ENCODE peak calls at places on chromosomes 11 and 22, in five cellular contexts. W is kidney, C is cardiac muscle cell, H is testis, Q is esophagus squamous epithelium. R is an unnamed sample.

GRCh38 chr11:60756307-60757032 is at the start of gene MS4A15:
- DNase-seq in W (no peak), Q (no peak), C (no peak), H (no peak), R (peak; percentile 20)

GRCh38 chr11:44680982-44681597 is 45.7 kb upstream of the TSPAN18 start:
- DNase-seq in W (no peak), C (peak; percentile 47), Q (no peak), H (no peak), R (peak; percentile 18)

GRCh38 chr11:42524534-42525227 is 787.1 kb upstream of the API5 start:
- DNase-seq in Q (no peak), W (no peak), H (peak; percentile 77), C (peak; percentile 84), R (peak; percentile 59)

GRCh38 chr11:28679795-28680194 is 571.6 kb downstream of the METTL15 start:
- DNase-seq in C (peak; percentile 45), Q (no peak), W (no peak), H (no peak), R (no peak)

GRCh38 chr11:64245797-64246623 is 733 bp downstream of the PPP1R14B start:
- DNase-seq in C (peak; percentile 79), H (peak; percentile 50), Q (no peak), W (peak; percentile 94), R (peak; percentile 93)

GRCh38 chr11:67053896-67054850 is 2.5 kb upstream of the RHOD start:
- DNase-seq in W (no peak), C (peak; percentile 79), H (peak; percentile 74), Q (no peak), R (no peak)

GRCh38 chr11:44954051-44954906 is 3.6 kb upstream of the TP53I11 start:
- DNase-seq in H (no peak), Q (no peak), C (no peak), W (no peak), R (no peak)

GRCh38 chr11:63244862-63245261 is 1.5 kb upstream of the SLC22A25 start:
- DNase-seq in Q (no peak), C (no peak), H (no peak), W (no peak), R (no peak)

GRCh38 chr11:96095884-96096301 is 172.0 kb upstream of the MTMR2 start:
- DNase-seq in C (no peak), H (no peak), W (no peak), Q (no peak), R (peak; percentile 77)

GRCh38 chr11:67468056-67468455 is 995 bp downstream of the TMEM134 start:
- DNase-seq in Q (no peak), H (no peak), C (no peak), W (peak; percentile 88), R (peak; percentile 60)

GRCh38 chr11:106311531-106312230 is 234.2 kb downstream of the AASDHPPT start:
- DNase-seq in W (no peak), Q (no peak), C (no peak), H (no peak), R (no peak)

GRCh38 chr11:16612801-16613400 is 125.5 kb upstream of the C11orf58 start:
- DNase-seq in H (no peak), Q (no peak), C (no peak), W (no peak), R (peak; percentile 25)

GRCh38 chr22:45127866-45128265 is 35.9 kb upstream of the NUP50 start:
- DNase-seq in Q (no peak), H (no peak), C (no peak), W (no peak), R (peak; percentile 60)

GRCh38 chr22:48045369-48045768 is 1282.9 kb downstream of the TBC1D22A start:
- DNase-seq in W (no peak), Q (no peak), C (no peak), H (no peak), R (no peak)

GRCh38 chr22:46112405-46112804 is 37.9 kb upstream of the PPARA start:
- DNase-seq in W (no peak), Q (no peak), H (no peak), C (no peak), R (no peak)

DNA sequence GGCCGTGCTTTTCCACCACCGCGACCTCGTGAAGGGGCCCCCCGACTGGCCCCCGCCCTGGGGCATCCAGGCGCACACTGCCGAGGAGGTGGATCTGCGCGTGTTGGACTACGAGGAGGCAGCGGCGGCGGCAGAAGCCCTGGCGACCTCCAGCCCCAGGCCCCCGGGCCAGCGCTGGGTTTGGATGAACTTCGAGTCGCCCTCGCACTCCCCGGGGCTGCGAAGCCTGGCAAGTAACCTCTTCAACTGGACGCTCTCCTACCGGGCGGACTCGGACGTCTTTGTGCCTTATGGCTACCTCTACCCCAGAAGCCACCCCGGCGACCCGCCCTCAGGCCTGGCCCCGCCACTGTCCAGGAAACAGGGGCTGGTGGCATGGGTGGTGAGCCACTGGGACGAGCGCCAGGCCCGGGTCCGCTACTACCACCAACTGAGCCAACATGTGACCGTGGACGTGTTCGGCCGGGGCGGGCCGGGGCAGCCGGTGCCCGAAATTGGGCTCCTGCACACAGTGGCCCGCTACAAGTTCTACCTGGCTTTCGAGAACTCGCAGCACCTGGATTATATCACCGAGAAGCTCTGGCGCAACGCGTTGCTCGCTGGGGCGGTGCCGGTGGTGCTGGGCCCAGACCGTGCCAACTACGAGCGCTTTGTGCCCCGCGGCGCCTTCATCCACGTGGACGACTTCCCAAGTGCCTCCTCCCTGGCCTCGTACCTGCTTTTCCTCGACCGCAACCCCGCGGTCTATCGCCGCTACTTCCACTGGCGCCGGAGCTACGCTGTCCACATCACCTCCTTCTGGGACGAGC is 1.3 kb downstream of the FUT4 start:
- DNase-seq in W (peak; percentile 86), H (peak; percentile 26), C (peak; percentile 29), Q (no peak), R (no peak)
- H3K4me1 ChIP-seq in W (no peaks in the 10 kb centered on the region), H (no peaks in the 10 kb centered on the region), C (peaks cover 8% of the 10 kb centered on the region), Q (peaks cover 23% of the 10 kb centered on the region), R (no peaks in the 10 kb centered on the region)

GRCh38 chr11:92130432-92130831 is 94.2 kb upstream of the FAT3 start:
- DNase-seq in Q (no peak), C (peak; percentile 57), H (no peak), W (no peak), R (peak; percentile 70)
- H3K4me1 ChIP-seq in Q (no peaks in the 10 kb centered on the region), C (no peaks in the 10 kb centered on the region), H (no peaks in the 10 kb centered on the region), W (no peaks in the 10 kb centered on the region), R (peaks cover 12% of the 10 kb centered on the region)

GRCh38 chr11:19679952-19680823 is 32.4 kb upstream of the NAV2 start:
- DNase-seq in H (peak; percentile 58), W (peak; percentile 97), Q (no peak), C (peak; percentile 97), R (peak; percentile 84)
- H3K4me1 ChIP-seq in H (peaks cover 8% of the 10 kb centered on the region), W (no peaks in the 10 kb centered on the region), Q (peaks cover 30% of the 10 kb centered on the region), C (no peaks in the 10 kb centered on the region), R (peaks cover 13% of the 10 kb centered on the region)

GRCh38 chr11:86811637-86812321 is 11.4 kb downstream of the PRSS23 start:
- DNase-seq in C (peak; percentile 59), Q (no peak), H (no peak), W (no peak), R (peak; percentile 77)
- H3K4me1 ChIP-seq in C (peaks cover 46% of the 10 kb centered on the region), Q (no peaks in the 10 kb centered on the region), H (peaks cover 6% of the 10 kb centered on the region), W (peaks cover 5% of the 10 kb centered on the region), R (peaks cover 26% of the 10 kb centered on the region)

GRCh38 chr11:116859175-116859574 is 21.8 kb upstream of the APOA1 start:
- DNase-seq in C (no peak), W (no peak), H (no peak), Q (no peak), R (no peak)

GRCh38 chr11:116861539-116861938 is 24.1 kb upstream of the APOA1 start:
- DNase-seq in W (no peak), C (peak; percentile 57), Q (no peak), H (no peak), R (peak; percentile 67)

GRCh38 chr11:116862101-116862637 is 24.7 kb upstream of the APOA1 start:
- DNase-seq in Q (no peak), H (no peak), W (no peak), C (no peak), R (no peak)

GRCh38 chr11:116857936-116858335 is 20.5 kb upstream of the APOA1 start:
- DNase-seq in W (no peak), Q (no peak), C (peak; percentile 38), H (no peak), R (no peak)

GRCh38 chr11:116860303-116860702 is 22.9 kb upstream of the APOA1 start:
- DNase-seq in H (no peak), W (no peak), Q (no peak), C (no peak), R (no peak)
- H3K4me1 ChIP-seq in H (no peaks in the 10 kb centered on the region), W (no peaks in the 10 kb centered on the region), Q (no peaks in the 10 kb centered on the region), C (no peaks in the 10 kb centered on the region), R (peaks cover 13% of the 10 kb centered on the region)